ENCODE peak calls at places on chromosome 22, in four cellular contexts. W is lower lobe of right lung, G is IMR-90, M is thyroid gland. U is an unnamed sample.

GRCh38 chr22:12601870-12602779 is 2925.9 kb upstream of the OR11H1 start:
- DNase-seq in M (no peak), W (peak), G (no peak), U (no peak)

GRCh38 chr22:47727656-47728055 is 965.2 kb downstream of the TBC1D22A start:
- DNase-seq in G (no peak), M (no peak), W (no peak), U (no peak)

GRCh38 chr22:30306629-30307016 is 17.3 kb upstream of the CASTOR1 start:
- DNase-seq in G (no peak), W (no peak), M (no peak), U (no peak)

GRCh38 chr22:21064917-21065864 is 19.4 kb downstream of the LRRC74B start:
- DNase-seq in M (no peak), G (no peak), W (no peak), U (no peak)

GRCh38 chr22:49230194-49230577 is 597.5 kb downstream of the BRD1 start:
- DNase-seq in M (no peak), W (no peak), G (no peak), U (no peak)

GRCh38 chr22:49415219-49415951 is 412.3 kb downstream of the BRD1 start:
- DNase-seq in W (no peak), M (no peak), G (no peak), U (no peak)

GRCh38 chr22:49666146-49666809 is 161.4 kb downstream of the BRD1 start:
- DNase-seq in G (no peak), M (no peak), W (peak), U (no peak)

GRCh38 chr22:50702261-50702671 is 29.6 kb downstream of the SHANK3 start:
- DNase-seq in G (no peak), M (no peak), W (peak), U (no peak)

GRCh38 chr22:32312748-32313147 is 44.9 kb upstream of the RFPL3 start:
- DNase-seq in M (no peak), W (no peak), G (no peak), U (no peak)

GRCh38 chr22:50739894-50740293 is 1.9 kb downstream of the ACR start:
- DNase-seq in W (peak), G (no peak), M (no peak), U (no peak)

GRCh38 chr22:50274311-50274710 is 4.1 kb upstream of the MAPK11 start:
- DNase-seq in G (peak), W (no peak), M (peak), U (peak)

GRCh38 chr22:25774575-25775026 is 32.6 kb downstream of the MYO18B start:
- DNase-seq in G (no peak), W (no peak), M (no peak), U (peak)

GRCh38 chr22:24582111-24582814 is 10.6 kb downstream of the LRRC75B start:
- DNase-seq in M (peak), G (no peak), W (no peak), U (no peak)

GRCh38 chr22:21797444-21798221 is 62.0 kb upstream of the YPEL1 start:
- DNase-seq in G (peak), W (no peak), M (peak), U (no peak)

GRCh38 chr22:26086359-26086758 is 82.9 kb upstream of the SEZ6L start:
- DNase-seq in G (no peak), W (no peak), M (no peak), U (no peak)

GRCh38 chr22:50699754-50700386 is 27.2 kb downstream of the SHANK3 start:
- DNase-seq in W (peak), G (no peak), M (no peak), U (no peak)

GRCh38 chr22:41857160-41857859 is 24.4 kb downstream of the SREBF2 start:
- DNase-seq in W (no peak), M (peak), G (peak), U (peak)

GRCh38 chr22:41237707-41238569 is 2.8 kb downstream of the CHADL start:
- DNase-seq in W (peak), M (peak), G (peak), U (peak)

GRCh38 chr22:34475886-34476285 is 555.6 kb upstream of the LARGE1 start:
- DNase-seq in M (no peak), W (no peak), G (no peak), U (no peak)

GRCh38 chr22:44683237-44683636 is 18.8 kb upstream of the PRR5 start:
- DNase-seq in G (no peak), M (no peak), W (no peak), U (peak)

GRCh38 chr22:38505595-38506117 is 455 bp downstream of the DDX17 start:
- DNase-seq in M (peak), W (peak), G (peak), U (peak)

GRCh38 chr22:50704510-50705218 is 32.0 kb downstream of the SHANK3 start:
- DNase-seq in M (no peak), G (no peak), W (peak), U (no peak)

GRCh38 chr22:32531955-32532818 is 57.6 kb downstream of the FBXO7 start:
- DNase-seq in W (peak), G (peak), M (peak), U (no peak)

GRCh38 chr22:31616315-31616980 is 45.6 kb downstream of the PISD start:
- DNase-seq in W (no peak), M (no peak), G (no peak), U (peak)

GRCh38 chr22:50318356-50318697 is 8.5 kb downstream of the DENND6B start:
- DNase-seq in W (no peak), G (no peak), M (no peak), U (no peak)

GRCh38 chr22:50271519-50271970 is 1.4 kb upstream of the MAPK11 start:
- DNase-seq in W (no peak), M (peak), G (peak), U (peak)

GRCh38 chr22:17083811-17084540 is 824 bp upstream of the IL17RA start:
- DNase-seq in G (no peak), M (no peak), W (no peak), U (no peak)

GRCh38 chr22:30245181-30245984 is 1.2 kb downstream of the LIF start:
- DNase-seq in W (no peak), M (no peak), G (no peak), U (peak)

GRCh38 chr22:33038131-33038772 is 19.9 kb downstream of the SYN3 start:
- DNase-seq in G (no peak), M (no peak), W (no peak), U (no peak)

GRCh38 chr22:32255726-32256125 is 579 bp upstream of the SLC5A4 start:
- DNase-seq in G (no peak), M (no peak), W (no peak), U (no peak)

GRCh38 chr22:47030881-47031627 is 268.6 kb downstream of the TBC1D22A start:
- DNase-seq in G (no peak), M (no peak), W (peak), U (no peak)

GRCh38 chr22:41380993-41381328 is 781 bp upstream of the TEF start:
- DNase-seq in W (peak), M (peak), G (peak), U (no peak)

GRCh38 chr22:24450600-24450999 is 23.2 kb downstream of the ADORA2A start:
- DNase-seq in W (no peak), G (no peak), M (no peak), U (no peak)

GRCh38 chr22:32905400-32905799 is 103.9 kb downstream of the TIMP3 start:
- DNase-seq in M (peak), G (no peak), W (no peak), U (no peak)

GRCh38 chr22:18056161-18056666 is 21.6 kb upstream of the PEX26 start:
- DNase-seq in M (no peak), W (no peak), G (peak), U (no peak)

GRCh38 chr22:19722915-19723164 is 499 bp upstream of the GP1BB start:
- DNase-seq in G (no peak), W (no peak), M (no peak), U (no peak)

GRCh38 chr22:19724927-19725661 is 1.8 kb downstream of the GP1BB start:
- DNase-seq in W (no peak), G (no peak), M (no peak), U (no peak)

GRCh38 chr22:19723165-19723989 is at the start of gene GP1BB:
- DNase-seq in W (peak), M (peak), G (no peak), U (peak)

GRCh38 chr22:19722175-19722914 is 994 bp upstream of the GP1BB start:
- DNase-seq in M (no peak), W (no peak), G (no peak), U (no peak)

DNA sequence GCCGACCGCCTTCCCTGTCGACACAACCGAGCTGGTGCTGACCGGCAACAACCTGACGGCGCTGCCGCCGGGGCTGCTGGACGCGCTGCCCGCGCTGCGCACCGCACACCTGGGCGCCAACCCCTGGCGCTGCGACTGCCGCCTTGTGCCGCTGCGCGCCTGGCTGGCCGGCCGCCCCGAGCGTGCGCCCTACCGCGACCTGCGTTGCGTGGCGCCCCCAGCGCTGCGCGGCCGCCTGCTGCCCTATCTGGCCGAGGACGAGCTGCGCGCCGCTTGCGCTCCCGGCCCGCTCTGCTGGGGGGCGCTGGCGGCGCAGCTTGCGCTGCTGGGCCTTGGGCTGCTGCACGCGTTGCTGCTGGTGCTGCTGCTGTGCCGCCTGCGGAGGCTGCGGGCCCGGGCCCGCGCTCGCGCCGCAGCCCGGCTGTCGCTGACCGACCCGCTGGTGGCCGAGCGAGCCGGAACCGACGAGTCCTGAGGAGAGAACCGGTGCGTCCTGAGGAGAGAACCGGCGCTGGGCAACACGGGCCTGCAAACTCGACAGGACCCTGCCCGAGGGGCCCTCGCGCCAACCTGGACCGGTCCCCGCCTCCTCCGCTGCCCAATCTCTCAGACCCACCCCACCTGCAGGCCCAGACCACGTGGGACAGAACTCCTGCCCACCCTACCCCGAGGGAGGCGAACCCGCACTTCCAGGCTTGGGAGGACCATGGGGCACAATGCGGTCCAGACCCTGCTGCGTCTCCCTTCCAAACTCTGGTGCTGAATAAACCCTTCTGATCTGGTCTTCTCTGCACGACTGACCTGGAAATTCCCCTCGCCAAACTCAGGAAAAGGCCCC is 870 bp downstream of the GP1BB start:
- DNase-seq in M (peak), G (peak), W (no peak), U (peak)
- TF ChIP-seq CTCF in M (no peak), G (peak), W (no peak), U (no peak)

DNA sequence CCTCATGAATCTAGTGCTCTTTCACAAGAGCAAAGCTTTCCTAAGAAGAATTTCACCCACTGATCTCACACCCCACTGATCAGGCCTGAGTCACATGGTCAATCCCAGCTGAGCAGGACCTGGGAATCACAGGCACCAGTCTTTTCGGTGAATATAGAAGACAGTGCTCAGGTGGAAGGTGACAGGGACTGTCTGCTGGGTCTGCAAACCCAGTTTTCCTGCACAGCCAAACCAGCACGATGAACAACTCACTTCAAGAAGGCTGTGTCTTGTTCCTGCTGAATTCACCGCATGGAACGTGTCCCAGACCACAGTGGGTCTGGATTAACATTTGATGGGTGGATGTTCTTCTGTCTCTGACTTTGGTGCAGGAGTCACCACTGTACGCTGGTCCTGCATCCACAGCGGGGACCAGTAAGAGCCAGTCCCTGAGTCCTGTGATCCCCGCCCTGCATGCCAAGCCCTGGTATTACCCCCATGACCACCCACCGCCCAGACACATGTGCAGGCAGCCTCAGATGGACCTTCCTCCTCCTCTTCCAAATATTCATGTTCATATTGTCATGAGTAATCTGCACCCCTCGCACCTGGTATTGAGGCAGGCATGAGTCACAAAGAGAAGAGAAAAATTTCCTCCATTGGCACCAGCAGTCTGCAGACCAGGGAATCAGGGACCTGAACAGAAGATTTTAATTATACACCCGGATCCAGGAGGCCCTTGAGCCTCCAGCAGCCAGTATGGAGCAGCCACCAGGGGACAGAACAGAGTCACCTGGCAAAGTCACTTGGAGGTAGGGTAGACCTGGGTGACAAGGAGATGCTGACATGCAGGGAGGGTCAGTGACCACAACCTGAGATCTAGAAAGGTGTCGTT is 8.6 kb upstream of the IGLL5 start:
- DNase-seq in G (no peak), M (no peak), W (no peak), U (no peak)
- TF ChIP-seq CTCF in G (no peak), M (no peak), W (no peak), U (no peak)

GRCh38 chr22:36922097-36922608 is 8.7 kb downstream of the CSF2RB start:
- DNase-seq in M (no peak), G (no peak), W (no peak), U (peak)
- TF ChIP-seq CTCF in M (no peak), G (no peak), W (no peak), U (no peak)

GRCh38 chr22:28741758-28742561 is at the start of the genes CHEK2 and HSCB:
- DNase-seq in G (peak), M (peak), W (peak), U (peak)
- TF ChIP-seq CTCF in G (no peak), M (no peak), W (no peak), U (no peak)

DNA sequence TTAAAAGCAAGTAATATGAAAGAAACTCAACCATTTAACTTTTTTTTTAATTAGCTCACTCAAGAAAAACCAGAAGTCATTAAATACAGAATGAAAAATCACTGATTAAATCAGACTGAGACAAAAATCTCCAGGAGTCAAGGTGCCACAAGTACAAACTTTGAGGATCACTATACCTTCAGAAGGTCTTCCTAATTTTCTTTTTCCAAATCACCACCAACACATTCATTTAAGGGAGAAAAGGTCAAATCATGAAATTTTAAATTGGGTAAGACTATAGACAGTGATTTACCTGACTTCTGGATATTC is 32.3 kb downstream of the PITPNB start:
- DNase-seq in G (no peak), M (no peak), W (no peak), U (no peak)
- TF ChIP-seq CTCF in G (no peak), M (no peak), W (no peak), U (no peak)

GRCh38 chr22:39530692-39531331 is 1.7 kb downstream of the RPS19BP1 start:
- DNase-seq in G (peak), M (no peak), W (peak), U (no peak)
- TF ChIP-seq CTCF in G (peak), M (no peak), W (no peak), U (no peak)

DNA sequence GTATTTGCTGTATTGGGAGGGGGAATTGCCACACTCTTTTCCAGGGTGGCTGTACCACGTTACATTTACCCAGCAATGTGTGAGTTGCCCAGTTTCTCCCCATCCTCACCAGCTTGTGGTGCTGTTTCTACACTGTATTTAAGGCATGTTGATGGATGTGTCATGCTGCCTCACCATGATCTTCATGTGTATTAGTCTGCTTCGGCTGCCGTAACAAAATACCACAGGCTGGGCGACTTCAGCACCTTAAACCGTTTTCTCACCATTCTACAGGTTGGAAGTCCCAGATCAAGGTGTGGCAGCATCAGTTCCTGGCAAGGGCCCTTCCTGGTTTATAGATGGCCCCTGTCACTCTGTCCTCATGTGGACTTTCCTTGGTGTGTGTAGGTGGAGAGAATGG is 169.7 kb downstream of the IGLL1 start:
- DNase-seq in W (no peak), M (no peak), G (no peak), U (no peak)
- TF ChIP-seq CTCF in W (no peak), M (no peak), G (no peak), U (no peak)

GRCh38 chr22:43270314-43270908 is 72.8 kb downstream of the SCUBE1 start:
- DNase-seq in G (no peak), M (no peak), W (no peak), U (peak)
- TF ChIP-seq CTCF in G (no peak), M (no peak), W (no peak), U (no peak)

DNA sequence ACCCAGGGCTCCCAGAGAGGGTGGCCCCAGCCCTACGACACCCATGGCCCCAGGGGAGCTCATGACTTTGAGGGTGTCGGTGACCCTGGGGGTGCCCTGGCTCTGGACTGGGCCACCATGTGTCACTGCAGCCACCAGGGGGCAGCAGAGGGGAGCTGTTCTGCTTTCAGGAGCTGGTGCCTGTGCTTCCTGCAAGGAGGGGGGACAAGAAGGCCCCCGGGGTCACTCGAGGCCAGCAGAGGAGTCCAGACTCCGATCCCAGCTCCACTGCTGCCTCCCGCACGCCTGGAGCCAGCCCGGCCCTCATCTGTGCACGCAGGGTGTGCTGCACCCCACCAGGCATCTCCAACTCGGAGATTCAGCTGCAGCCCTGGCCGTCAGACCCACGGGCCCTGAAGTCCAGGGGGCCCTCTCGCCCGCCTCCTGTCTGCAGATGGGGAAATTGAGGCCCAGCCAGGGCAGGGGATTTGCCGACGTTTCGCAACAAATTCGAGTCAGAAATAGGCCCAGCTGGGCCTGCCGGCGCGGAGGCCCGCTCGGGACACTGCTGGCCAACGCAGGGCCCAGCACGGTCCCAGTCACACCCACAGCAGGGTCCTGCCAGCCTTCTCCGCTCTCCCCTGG is 29.5 kb upstream of the WNT7B start:
- DNase-seq in W (peak), M (peak), G (peak), U (peak)
- TF ChIP-seq CTCF in W (peak), M (peak), G (peak), U (peak)